ENCODE peak calls at places on chromosomes 2 and 18, in seven cellular contexts. X is brain microvascular endothelial cell, E is suprapubic skin, T is breast epithelium, O is mesendoderm, C is Peyer's patch, F is neuronal stem cell. L is an unnamed sample.

GRCh38 chr2:62383843-62384242 is 122.2 kb downstream of the TMEM17 start:
- DNase-seq in X (peak), E (no peak), T (no peak), O (no peak), C (no peak), F (no peak), L (no peak)

GRCh38 chr2:38362223-38362622 is 14.8 kb downstream of the ATL2 start:
- DNase-seq in X (no peak), E (no peak), T (no peak), O (no peak), C (no peak), F (no peak), L (no peak)

GRCh38 chr2:216501854-216502253 is 3.2 kb downstream of the RPL37A start:
- DNase-seq in X (no peak), E (no peak), T (no peak), O (no peak), C (no peak), F (no peak), L (no peak)

GRCh38 chr2:240448387-240449274 is 13.2 kb downstream of the GPC1 start:
- DNase-seq in X (no peak), E (no peak), T (no peak), O (no peak), C (no peak), F (no peak), L (no peak)

GRCh38 chr2:1550658-1551316 is 137.5 kb downstream of the TPO start:
- DNase-seq in X (no peak), E (no peak), T (peak), O (peak), C (peak), F (peak), L (peak)

GRCh38 chr2:240644171-240644651 is 18.9 kb downstream of the GPR35 start:
- DNase-seq in X (no peak), E (peak), T (no peak), O (no peak), C (no peak), F (no peak), L (no peak)

GRCh38 chr2:113886479-113887383 is 3.2 kb upstream of the ACTR3 start:
- DNase-seq in X (peak), E (no peak), T (no peak), O (no peak), C (no peak), F (no peak), L (no peak)

GRCh38 chr18:7577706-7578105 is 10.6 kb downstream of the PTPRM start:
- DNase-seq in X (peak), E (no peak), T (no peak), O (peak), C (no peak), F (peak), L (no peak)

GRCh38 chr2:133197156-133197555 is 371.1 kb downstream of the NCKAP5 start:
- DNase-seq in X (no peak), E (no peak), T (no peak), O (no peak), C (no peak), F (no peak), L (no peak)

GRCh38 chr2:96090181-96090500 is 26.2 kb downstream of the ADRA2B start:
- DNase-seq in X (no peak), E (no peak), T (no peak), O (no peak), C (peak), F (no peak), L (no peak)

GRCh38 chr2:79511320-79511951 is 1.4 kb upstream of the CTNNA2 start:
- DNase-seq in X (no peak), E (no peak), T (no peak), O (peak), C (no peak), F (peak), L (no peak)

GRCh38 chr2:65298089-65298488 is 70.5 kb downstream of the ACTR2 start:
- DNase-seq in X (no peak), E (no peak), T (no peak), O (no peak), C (no peak), F (no peak), L (no peak)
- H3K27ac ChIP-seq in X (no peak), E (no peak), T (no peak), O (no peak), C (no peak), F (no peak), L (no peak)

GRCh38 chr2:191677091-191677645 is 768 bp upstream of the NABP1 start:
- DNase-seq in X (peak), E (no peak), T (no peak), O (peak), C (no peak), F (no peak), L (no peak)
- H3K27ac ChIP-seq in X (peak), E (peak), T (peak), O (no peak), C (peak), F (peak), L (peak)

DNA sequence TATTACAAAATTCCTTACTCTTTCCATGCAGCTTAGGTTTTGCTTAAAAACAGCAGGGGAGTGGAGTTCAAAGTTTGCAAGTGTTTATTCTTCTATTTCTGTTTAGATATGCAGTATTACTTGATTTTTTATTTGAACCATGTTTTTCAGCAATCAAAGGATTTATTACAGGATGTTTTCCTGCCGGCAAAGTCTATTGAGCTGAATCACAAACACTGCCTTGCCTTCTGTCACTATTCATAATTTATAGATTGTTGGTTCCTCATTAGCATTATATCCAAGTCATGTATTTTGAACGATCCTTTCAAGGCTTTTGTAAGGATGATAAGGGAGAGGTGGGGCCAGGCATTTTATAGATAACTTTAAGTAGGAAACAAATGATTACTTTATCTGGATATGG is 31.9 kb upstream of the MSTN start:
- DNase-seq in X (no peak), E (no peak), T (no peak), O (no peak), C (no peak), F (no peak), L (no peak)
- H3K27ac ChIP-seq in X (no peak), E (no peak), T (peak), O (no peak), C (no peak), F (no peak), L (no peak)

GRCh38 chr2:174826051-174826450 is 61.8 kb upstream of the CHRNA1 start:
- DNase-seq in X (no peak), E (no peak), T (no peak), O (no peak), C (no peak), F (no peak), L (no peak)
- H3K27ac ChIP-seq in X (no peak), E (no peak), T (no peak), O (no peak), C (no peak), F (no peak), L (no peak)